ENCODE peak calls at places on chromosomes 13 and 19, in six cellular contexts. J is NCI-H1436, G is pancreas, I is iris pigment epithelial cell, D is NCI-H2171, Q is HAP-1. X is an unnamed sample.
A peak's percentile ranks its signal among the peaks of the same experiment; 100 is the strongest.

GRCh38 chr19:22945560-22945959 is 57.4 kb downstream of the ZNF728 start:
- DNase-seq in J (peak; percentile 4), G (no peak), I (peak; percentile 32), D (no peak), Q (peak; percentile 10), X (no peak)

GRCh38 chr13:22748866-22749586 is 431.8 kb upstream of the SGCG start:
- DNase-seq in J (no peak), G (no peak), I (peak; percentile 3), D (no peak), Q (no peak), X (no peak)

GRCh38 chr13:110856941-110857835 is 57.7 kb downstream of the ANKRD10 start:
- DNase-seq in J (no peak), G (no peak), I (no peak), D (no peak), Q (no peak), X (no peak)

GRCh38 chr19:49983645-49984229 is 22.8 kb upstream of the SIGLEC11 start:
- DNase-seq in J (peak; percentile 71), G (peak; percentile 73), I (peak; percentile 29), D (no peak), Q (peak; percentile 85), X (peak; percentile 16)

GRCh38 chr13:52994865-52995264 is 33.7 kb upstream of the OLFM4 start:
- DNase-seq in J (no peak), G (no peak), I (no peak), D (peak; percentile 67), Q (no peak), X (no peak)

GRCh38 chr19:10135551-10136334 is 16.0 kb upstream of the EIF3G start:
- DNase-seq in J (no peak), G (no peak), I (no peak), D (no peak), Q (no peak), X (no peak)

GRCh38 chr19:41872384-41872774 is 4.7 kb upstream of the CD79A start:
- DNase-seq in J (no peak), G (no peak), I (no peak), D (no peak), Q (peak; percentile 32), X (no peak)

GRCh38 chr13:48431431-48431830 is 18.5 kb upstream of the LPAR6 start:
- DNase-seq in J (no peak), G (no peak), I (peak; percentile 55), D (no peak), Q (no peak), X (no peak)

GRCh38 chr13:19650742-19651141 is 17.3 kb downstream of the MPHOSPH8 start:
- DNase-seq in J (no peak), G (no peak), I (no peak), D (no peak), Q (no peak), X (no peak)

GRCh38 chr13:49441846-49442245 is 2.0 kb downstream of the CAB39L start:
- DNase-seq in J (no peak), G (no peak), I (peak; percentile 74), D (no peak), Q (no peak), X (peak; percentile 97)

GRCh38 chr19:17687857-17688784 is at the start of gene UNC13A:
- DNase-seq in J (peak; percentile 42), G (peak; percentile 60), I (peak; percentile 21), D (peak; percentile 40), Q (peak; percentile 78), X (no peak)

GRCh38 chr19:33689886-33690285 is 68.1 kb downstream of the CHST8 start:
- DNase-seq in J (no peak), G (no peak), I (no peak), D (no peak), Q (no peak), X (no peak)

GRCh38 chr13:75181906-75182305 is 300.1 kb downstream of the TBC1D4 start:
- DNase-seq in J (no peak), G (no peak), I (peak; percentile 93), D (no peak), Q (no peak), X (no peak)

GRCh38 chr19:6227156-6227940 is 52.4 kb downstream of the MLLT1 start:
- DNase-seq in J (no peak), G (no peak), I (no peak), D (no peak), Q (no peak), X (no peak)

GRCh38 chr13:26377038-26377437 is 123.1 kb downstream of the CDK8 start:
- DNase-seq in J (no peak), G (no peak), I (peak; percentile 10), D (no peak), Q (peak; percentile 33), X (no peak)